ENCODE peak calls at places on chromosome 18, in eight cellular contexts. F is CD8-positive, alpha-beta memory T cell; H is K562; J is upper lobe of left lung; M is aorta; U is spleen; P is small intestine; D is keratinocyte. Z is an unnamed sample. For H3K4me1, the result is how much of the 10 kb centered on the place peaks cover.

GRCh38 chr18:24138281-24138883 is 480 bp upstream of the CABYR start:
- DNase-seq in J (no peak), U (no peak), D (no peak), H (no peak), F (no peak), M (no peak), P (no peak), Z (no peak)

GRCh38 chr18:71077451-71077850 is 788.6 kb downstream of the SOCS6 start:
- DNase-seq in H (no peak), U (no peak), P (no peak), J (no peak), M (no peak), D (no peak), F (no peak), Z (no peak)

GRCh38 chr18:80044072-80044471 is 9.8 kb downstream of the RBFA start:
- DNase-seq in P (no peak), M (no peak), D (no peak), J (no peak), F (no peak), H (no peak), U (no peak), Z (no peak)

GRCh38 chr18:5197032-5197434 is at the start of gene AKAIN1:
- DNase-seq in M (peak), J (peak), P (peak), H (peak), F (no peak), D (no peak), U (no peak), Z (no peak)

GRCh38 chr18:24600076-24600654 is 139.7 kb downstream of the HRH4 start:
- DNase-seq in F (no peak), D (no peak), U (no peak), J (no peak), H (peak), P (peak), M (no peak), Z (no peak)

GRCh38 chr18:13572721-13573120 is 153.6 kb downstream of the FAM210A start:
- DNase-seq in J (no peak), H (no peak), P (no peak), D (no peak), U (no peak), F (no peak), M (no peak), Z (no peak)

GRCh38 chr18:9845256-9845655 is 40.5 kb upstream of the TXNDC2 start:
- DNase-seq in M (no peak), P (no peak), U (no peak), H (no peak), J (no peak), F (no peak), D (no peak), Z (no peak)

GRCh38 chr18:68148862-68149261 is 566.0 kb downstream of the TMX3 start:
- DNase-seq in J (no peak), H (no peak), F (no peak), M (no peak), U (no peak), P (no peak), D (no peak), Z (no peak)

GRCh38 chr18:27704721-27705361 is 472.1 kb downstream of the CDH2 start:
- DNase-seq in J (no peak), F (no peak), P (no peak), D (no peak), M (no peak), U (no peak), H (no peak), Z (no peak)

GRCh38 chr18:30644158-30644557 is 398.4 kb downstream of the DSC3 start:
- DNase-seq in P (no peak), D (no peak), H (no peak), J (no peak), U (no peak), M (no peak), F (no peak), Z (no peak)

DNA sequence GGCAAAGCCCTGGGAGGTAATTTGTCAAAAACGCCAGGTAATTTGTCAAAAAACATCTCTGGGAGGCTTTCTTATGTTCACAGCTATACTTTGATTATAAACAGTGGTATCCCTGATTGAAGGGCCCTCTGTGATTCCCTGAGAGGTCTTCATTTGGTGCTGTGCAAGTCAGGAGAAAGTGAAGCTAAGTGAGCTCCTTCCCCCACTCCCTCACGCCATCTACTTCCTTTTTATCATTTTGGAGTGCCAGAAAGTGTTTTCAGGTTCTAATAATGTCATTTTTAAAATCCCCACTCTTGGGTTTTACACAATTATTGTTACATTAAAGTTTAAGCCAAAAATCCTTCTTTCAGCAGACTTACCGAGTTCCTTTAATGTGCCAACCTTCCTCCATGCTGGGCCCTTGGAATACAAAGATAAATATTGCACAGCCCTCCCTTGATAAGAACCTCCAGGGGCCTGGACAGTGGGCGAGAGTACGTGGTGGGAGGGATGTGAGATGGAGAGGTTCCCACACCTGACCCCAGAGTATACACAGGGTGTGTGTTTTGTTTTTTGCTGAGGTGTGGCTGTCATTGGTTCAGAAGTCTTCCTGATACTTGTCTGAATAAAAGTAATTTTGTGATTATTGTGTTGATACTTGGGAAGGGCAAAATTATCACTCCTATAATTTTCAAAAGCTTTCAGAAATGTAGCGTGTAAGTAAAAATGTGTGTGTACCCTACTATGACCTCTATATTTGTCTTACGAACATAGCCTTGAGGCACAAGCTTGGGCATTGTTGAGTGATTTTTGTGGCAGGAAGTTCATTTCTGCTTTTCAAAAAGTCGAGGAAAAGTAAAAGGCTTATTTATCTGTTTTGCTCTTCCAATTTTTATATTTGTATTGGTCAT is 8.1 kb downstream of the MAPRE2 start:
- DNase-seq in M (no peak), J (no peak), D (no peak), F (no peak), H (no peak), U (no peak), P (no peak), Z (no peak)
- H3K4me1 ChIP-seq in M (under half), J (half or more), D (under half), F (half or more), H (under half), U (under half), P (under half), Z (under half)

GRCh38 chr18:55237665-55238064 is 278.4 kb upstream of the CCDC68 start:
- DNase-seq in P (no peak), J (no peak), H (no peak), D (no peak), M (no peak), F (no peak), U (no peak), Z (no peak)
- H3K4me1 ChIP-seq in P (under half), J (under half), H (under half), D (under half), M (under half), F (under half), U (under half), Z (under half)

GRCh38 chr18:76444436-76445105 is 50.5 kb downstream of the ZNF516 start:
- DNase-seq in D (no peak), F (no peak), J (no peak), U (peak), P (no peak), H (no peak), M (no peak), Z (no peak)

GRCh38 chr18:76446321-76446720 is 48.7 kb downstream of the ZNF516 start:
- DNase-seq in J (no peak), D (no peak), M (no peak), U (peak), P (no peak), H (no peak), F (no peak), Z (no peak)

GRCh38 chr18:76443519-76444435 is 51.3 kb downstream of the ZNF516 start:
- DNase-seq in U (peak), D (no peak), F (no peak), H (no peak), J (no peak), M (no peak), P (no peak), Z (no peak)

GRCh38 chr18:76445741-76446232 is 49.3 kb downstream of the ZNF516 start:
- DNase-seq in D (no peak), J (no peak), P (peak), H (no peak), U (peak), F (no peak), M (no peak), Z (no peak)

GRCh38 chr18:76445275-76445674 is 49.8 kb downstream of the ZNF516 start:
- DNase-seq in M (no peak), D (no peak), P (no peak), H (no peak), U (no peak), J (no peak), F (no peak), Z (no peak)
- H3K4me1 ChIP-seq in M (under half), D (under half), P (under half), H (under half), U (under half), J (under half), F (under half), Z (under half)

DNA sequence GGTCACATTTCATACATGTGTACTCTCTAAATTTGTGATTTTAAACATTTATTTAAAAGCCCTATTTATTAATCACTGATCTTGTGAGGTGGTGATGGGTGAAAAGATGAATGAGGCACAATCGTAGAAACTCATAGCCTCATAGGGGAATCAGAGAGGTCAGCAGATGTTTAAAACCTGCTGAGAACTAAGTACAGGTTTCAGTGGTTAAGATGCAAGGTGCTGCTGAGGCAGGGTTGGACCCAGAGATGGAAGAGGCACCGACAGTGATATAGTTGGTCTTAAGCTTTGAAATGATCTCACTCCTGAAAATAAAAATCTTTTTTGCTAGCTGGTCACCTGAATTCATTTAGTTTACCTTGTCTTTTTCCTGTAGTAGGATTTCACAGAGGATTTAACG is 49.6 kb downstream of the LINC00305 start:
- DNase-seq in M (no peak), F (no peak), D (no peak), H (no peak), J (no peak), U (no peak), P (no peak), Z (no peak)
- H3K4me1 ChIP-seq in M (under half), F (under half), D (under half), H (under half), J (under half), U (under half), P (under half), Z (under half)

GRCh38 chr18:35466334-35466733 is 31.4 kb downstream of the INO80C start:
- DNase-seq in M (no peak), D (no peak), P (no peak), H (no peak), J (no peak), U (no peak), F (no peak), Z (no peak)

GRCh38 chr18:35463837-35464236 is 33.9 kb downstream of the INO80C start:
- DNase-seq in M (no peak), J (no peak), P (no peak), D (no peak), F (no peak), U (no peak), H (no peak), Z (no peak)

GRCh38 chr18:35466815-35467623 is 30.7 kb downstream of the INO80C start:
- DNase-seq in U (no peak), F (no peak), M (no peak), J (no peak), D (no peak), P (no peak), H (no peak), Z (no peak)

GRCh38 chr18:35463050-35463449 is 34.7 kb downstream of the INO80C start:
- DNase-seq in D (no peak), J (no peak), F (no peak), U (no peak), M (no peak), P (no peak), H (no peak), Z (no peak)

DNA sequence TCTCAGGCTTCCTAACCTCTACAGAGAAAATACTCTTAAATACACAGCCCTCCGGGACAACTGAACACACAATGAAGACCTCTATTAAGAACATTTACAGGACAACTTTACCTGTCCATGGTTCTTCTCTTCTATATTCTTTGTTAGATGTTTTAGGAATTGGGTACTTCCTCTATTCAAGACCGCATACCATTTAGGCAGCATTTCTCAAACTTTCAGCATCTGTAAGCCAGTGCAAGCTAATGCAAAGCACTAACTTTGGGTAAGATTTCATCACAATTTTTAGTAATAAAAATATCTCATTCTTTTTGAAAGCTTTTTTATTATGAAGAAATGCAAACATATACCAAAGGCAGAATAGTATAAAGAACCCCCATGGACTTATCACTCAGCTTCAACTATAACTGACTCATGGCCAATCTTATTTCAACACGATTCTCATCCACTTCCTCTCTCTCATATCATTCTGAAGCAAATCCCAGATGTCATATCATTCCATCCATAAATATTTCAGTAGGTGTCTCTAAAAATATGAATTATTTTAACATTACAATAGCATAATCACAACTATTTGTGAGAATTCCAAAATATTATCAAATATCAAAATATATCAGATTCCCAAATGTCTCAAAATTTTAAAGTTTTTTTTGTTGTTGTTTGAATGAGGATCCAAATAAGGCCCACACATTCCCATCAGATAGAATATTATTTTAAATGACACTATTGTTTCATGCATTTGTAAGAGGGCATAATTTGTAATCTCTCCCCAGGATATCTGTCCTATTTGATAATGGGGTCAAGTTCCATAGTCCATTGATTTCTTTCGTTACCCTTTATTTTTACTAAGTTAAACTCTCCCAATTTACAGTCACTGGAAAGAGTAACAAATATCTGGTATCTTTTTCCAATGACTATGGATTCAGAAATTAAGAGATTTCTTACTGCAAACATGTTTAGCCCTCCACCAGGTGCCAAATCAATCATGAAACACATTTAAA is 32.7 kb downstream of the INO80C start:
- DNase-seq in U (no peak), D (no peak), P (peak), H (no peak), J (no peak), M (no peak), F (no peak), Z (no peak)
- H3K4me1 ChIP-seq in U (under half), D (under half), P (under half), H (under half), J (under half), M (under half), F (under half), Z (under half)

GRCh38 chr18:48675330-48675761 is 136.5 kb downstream of the CTIF start:
- DNase-seq in H (peak), J (peak), M (peak), U (peak), F (peak), D (peak), P (peak), Z (peak)

GRCh38 chr18:48674758-48675157 is 135.9 kb downstream of the CTIF start:
- DNase-seq in H (no peak), F (no peak), U (no peak), D (no peak), M (no peak), J (no peak), P (no peak), Z (no peak)

GRCh38 chr18:48676346-48676745 is 137.5 kb downstream of the CTIF start:
- DNase-seq in H (no peak), J (no peak), P (no peak), D (no peak), M (no peak), U (peak), F (no peak), Z (no peak)

GRCh38 chr18:48676756-48677368 is 138.0 kb downstream of the CTIF start:
- DNase-seq in F (peak), P (peak), J (peak), H (peak), M (peak), D (no peak), U (peak), Z (no peak)

GRCh38 chr18:48675912-48676311 is 137.1 kb downstream of the CTIF start:
- DNase-seq in J (no peak), D (no peak), H (no peak), U (peak), F (no peak), P (no peak), M (no peak), Z (no peak)
- H3K4me1 ChIP-seq in J (under half), D (under half), H (under half), U (under half), F (under half), P (under half), M (under half), Z (under half)

GRCh38 chr18:63152096-63152495 is 167.5 kb downstream of the BCL2 start:
- DNase-seq in J (no peak), U (no peak), F (no peak), M (no peak), D (no peak), H (no peak), P (no peak), Z (no peak)
- H3K4me1 ChIP-seq in J (under half), U (under half), F (half or more), M (under half), D (under half), H (under half), P (under half), Z (under half)

DNA sequence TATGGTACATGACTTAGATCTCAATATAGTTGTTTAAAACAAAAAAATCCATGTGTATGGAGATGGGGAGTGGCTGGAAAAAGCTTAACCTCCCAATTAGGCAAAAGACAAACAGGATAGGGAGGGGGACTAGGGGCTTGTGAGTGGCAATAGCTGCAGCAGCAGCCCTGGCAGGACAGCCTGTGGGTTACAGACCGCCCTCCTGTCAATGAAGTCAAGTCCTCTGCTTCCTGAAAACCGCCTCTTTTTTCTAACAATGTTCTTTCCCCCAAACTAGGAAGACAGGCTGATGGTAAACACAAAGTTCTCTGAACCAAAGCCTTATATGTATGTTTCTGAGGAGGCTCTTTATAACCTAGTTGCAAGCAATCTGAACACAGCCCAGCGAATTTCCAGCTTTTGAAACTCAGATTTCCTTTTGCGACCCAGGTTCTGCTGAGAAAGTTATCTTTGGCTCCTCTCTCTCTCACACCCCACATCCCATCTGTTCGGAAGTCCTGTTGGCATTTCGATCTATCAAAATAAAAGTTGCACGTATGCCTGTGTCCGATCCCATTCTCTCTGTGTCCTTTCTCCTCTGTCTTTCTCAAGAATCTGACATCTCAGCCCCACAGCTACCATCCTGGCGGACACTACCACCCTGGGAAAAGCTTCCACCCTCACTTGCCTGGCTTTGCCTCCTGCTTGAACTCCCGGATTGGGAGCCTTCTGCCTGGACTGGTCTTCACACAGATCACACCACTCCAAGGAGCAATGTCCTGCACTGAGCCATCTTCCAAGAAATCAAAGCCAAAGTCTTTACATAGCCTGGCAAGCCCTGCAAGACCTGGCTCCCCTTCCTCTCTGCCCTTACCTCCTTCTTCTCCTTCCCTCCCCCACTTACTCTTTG is 10.1 kb downstream of the ATP8B1 start:
- DNase-seq in D (no peak), P (no peak), M (no peak), J (peak), H (no peak), F (no peak), U (no peak), Z (no peak)
- H3K4me1 ChIP-seq in D (under half), P (under half), M (under half), J (under half), H (under half), F (under half), U (under half), Z (half or more)

GRCh38 chr18:62196978-62197377 is 9.9 kb downstream of the RELCH start:
- DNase-seq in P (no peak), J (no peak), U (no peak), F (no peak), D (no peak), H (no peak), M (no peak), Z (no peak)

GRCh38 chr18:62199629-62200028 is 12.6 kb downstream of the RELCH start:
- DNase-seq in J (no peak), U (no peak), M (no peak), F (no peak), D (no peak), H (no peak), P (peak), Z (no peak)

GRCh38 chr18:62201870-62202269 is 14.8 kb downstream of the RELCH start:
- DNase-seq in F (no peak), H (no peak), J (no peak), M (no peak), P (peak), U (no peak), D (no peak), Z (no peak)

GRCh38 chr18:62198259-62198658 is 11.2 kb downstream of the RELCH start:
- DNase-seq in H (no peak), P (no peak), M (no peak), F (no peak), D (no peak), U (no peak), J (no peak), Z (no peak)

GRCh38 chr18:62200121-62200914 is 13.3 kb downstream of the RELCH start:
- DNase-seq in M (no peak), J (no peak), D (no peak), U (no peak), F (no peak), H (no peak), P (peak), Z (no peak)
- H3K4me1 ChIP-seq in M (under half), J (under half), D (under half), U (under half), F (under half), H (under half), P (under half), Z (under half)

DNA sequence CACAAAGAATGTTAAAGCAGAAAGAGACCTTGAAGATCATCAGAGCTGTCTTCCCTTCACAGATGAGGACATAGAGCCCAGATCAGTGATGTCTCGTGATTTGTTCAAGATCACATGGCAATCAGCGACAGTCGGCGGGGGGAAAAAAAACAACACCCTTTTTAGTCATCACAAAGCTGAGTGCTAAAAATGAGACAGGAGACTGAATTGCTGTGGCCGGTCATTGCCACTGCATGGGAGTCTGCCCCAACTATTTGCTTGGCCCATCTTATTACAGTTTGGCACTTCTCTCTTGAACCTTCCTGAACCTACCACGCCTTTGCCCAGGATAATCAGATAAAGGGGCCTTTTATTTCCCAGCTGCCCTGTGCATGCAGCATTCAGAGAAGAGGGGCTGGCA is 42.7 kb downstream of the SETBP1 start:
- DNase-seq in U (no peak), M (no peak), H (no peak), J (no peak), F (no peak), P (no peak), D (no peak), Z (no peak)
- H3K4me1 ChIP-seq in U (under half), M (under half), H (under half), J (under half), F (under half), P (under half), D (under half), Z (under half)

Z was measured in Panc1.